ENCODE peak calls at places on chromosomes 6 and 20, in five cellular contexts. K is A549, J is lower lobe of right lung, A is psoas muscle, F is suprapubic skin. L is an unnamed sample. For H3K4me1, the result is how much of the 10 kb centered on the place peaks cover.

GRCh38 chr6:82494367-82494766 is 130.8 kb downstream of the TPBG start:
- DNase-seq in J (no peak), F (no peak), A (no peak), K (no peak), L (peak)

GRCh38 chr6:124962617-124963415 is 579 bp downstream of the RNF217 start:
- DNase-seq in K (peak), F (peak), J (peak), A (peak), L (peak)

GRCh38 chr6:111520519-111520918 is 37.5 kb upstream of the REV3L start:
- DNase-seq in K (no peak), F (no peak), J (no peak), A (no peak), L (no peak)

GRCh38 chr6:111154981-111155380 is 67.7 kb downstream of the SLC16A10 start:
- DNase-seq in J (no peak), A (no peak), K (no peak), F (no peak), L (no peak)

GRCh38 chr6:108914235-108915022 is 66.2 kb downstream of the ARMC2 start:
- DNase-seq in A (no peak), K (peak), J (no peak), F (no peak), L (peak)

GRCh38 chr6:34155471-34156300 is 9.8 kb upstream of the GRM4 start:
- DNase-seq in A (no peak), K (no peak), F (peak), J (no peak), L (no peak)

GRCh38 chr6:148700713-148701392 is 46.0 kb upstream of the UST start:
- DNase-seq in A (no peak), K (peak), J (no peak), F (no peak), L (no peak)

GRCh38 chr6:109397020-109397419 is 14.8 kb upstream of the CD164 start:
- DNase-seq in F (no peak), A (no peak), J (no peak), K (no peak), L (peak)

GRCh38 chr6:3822747-3823445 is 26.3 kb upstream of the FAM50B start:
- DNase-seq in F (no peak), K (no peak), A (no peak), J (no peak), L (no peak)

GRCh38 chr6:90204327-90204726 is 92.3 kb downstream of the BACH2 start:
- DNase-seq in K (no peak), A (no peak), F (no peak), J (no peak), L (no peak)

GRCh38 chr20:7856756-7857155 is 83.5 kb downstream of the HAO1 start:
- DNase-seq in J (no peak), K (no peak), A (no peak), F (no peak), L (no peak)

GRCh38 chr6:3813150-3813780 is 35.9 kb upstream of the FAM50B start:
- DNase-seq in K (peak), J (no peak), F (peak), A (peak), L (no peak)

GRCh38 chr6:33578588-33579011 is 1.5 kb downstream of the BAK1 start:
- DNase-seq in K (no peak), F (no peak), J (no peak), A (no peak), L (no peak)

GRCh38 chr20:21513181-21513663 is 642 bp downstream of the NKX2-2 start:
- DNase-seq in K (no peak), F (no peak), J (peak), A (no peak), L (no peak)

GRCh38 chr6:144423167-144423566 is 138.0 kb downstream of the UTRN start:
- DNase-seq in A (no peak), F (no peak), J (no peak), K (no peak), L (peak)

GRCh38 chr6:28648878-28649375 is 123.2 kb downstream of the GPX5 start:
- DNase-seq in F (no peak), A (no peak), J (no peak), K (peak), L (no peak)

GRCh38 chr6:84033523-84034451 is at the start of gene MRAP2:
- DNase-seq in J (peak), A (no peak), F (no peak), K (peak), L (peak)

GRCh38 chr6:113148576-113148975 is 708.6 kb upstream of the MARCKS start:
- DNase-seq in F (no peak), K (no peak), A (no peak), J (no peak), L (no peak)

GRCh38 chr6:97841763-97842162 is 558.7 kb upstream of the MMS22L start:
- DNase-seq in A (no peak), F (no peak), K (no peak), J (no peak), L (no peak)

GRCh38 chr6:163338671-163339405 is 75.7 kb upstream of the QKI start:
- DNase-seq in K (no peak), J (no peak), A (peak), F (no peak), L (peak)

GRCh38 chr6:17059022-17059421 is 42.8 kb upstream of the STMND1 start:
- DNase-seq in J (no peak), F (no peak), K (no peak), A (no peak), L (peak)

GRCh38 chr6:167701010-167701409 is 125.7 kb upstream of the AFDN start:
- DNase-seq in J (no peak), K (no peak), F (peak), A (no peak), L (no peak)

GRCh38 chr20:1430004-1430451 is 36.6 kb downstream of the NSFL1C start:
- DNase-seq in K (no peak), F (no peak), A (no peak), J (no peak), L (peak)

GRCh38 chr6:4903751-4904370 is 100.0 kb downstream of the RPP40 start:
- DNase-seq in A (no peak), K (no peak), F (no peak), J (no peak), L (no peak)

GRCh38 chr6:26016326-26017275 is 54.0 kb downstream of the TRIM38 start:
- DNase-seq in A (peak), J (no peak), F (no peak), K (no peak), L (no peak)

GRCh38 chr6:36855750-36856149 is 16.5 kb upstream of the CPNE5 start:
- DNase-seq in K (no peak), J (no peak), A (no peak), F (no peak), L (no peak)

GRCh38 chr6:25652007-25652515 is at the start of gene SCGN:
- DNase-seq in J (peak), A (peak), F (peak), K (peak), L (peak)

GRCh38 chr20:53517146-53517545 is 76.5 kb downstream of the ZNF217 start:
- DNase-seq in F (no peak), J (no peak), A (no peak), K (no peak), L (no peak)

GRCh38 chr20:42338274-42339172 is 720.3 kb upstream of the CHD6 start:
- DNase-seq in F (no peak), K (no peak), J (no peak), A (peak), L (no peak)

GRCh38 chr6:8749449-8749848 is 314.1 kb upstream of the SLC35B3 start:
- DNase-seq in F (no peak), A (no peak), J (no peak), K (no peak), L (no peak)

GRCh38 chr6:2222275-2222842 is 23.0 kb downstream of the GMDS start:
- DNase-seq in J (no peak), K (no peak), F (no peak), A (no peak), L (no peak)

GRCh38 chr6:41626917-41627316 is 11.4 kb upstream of the MDFI start:
- DNase-seq in A (no peak), K (no peak), J (peak), F (no peak), L (no peak)

GRCh38 chr6:5054427-5054873 is 30.7 kb upstream of the PPP1R3G start:
- DNase-seq in J (no peak), A (no peak), K (no peak), F (no peak), L (no peak)

GRCh38 chr20:34124469-34125249 is 12.6 kb upstream of the EIF2S2 start:
- DNase-seq in F (no peak), K (no peak), J (no peak), A (no peak), L (no peak)

DNA sequence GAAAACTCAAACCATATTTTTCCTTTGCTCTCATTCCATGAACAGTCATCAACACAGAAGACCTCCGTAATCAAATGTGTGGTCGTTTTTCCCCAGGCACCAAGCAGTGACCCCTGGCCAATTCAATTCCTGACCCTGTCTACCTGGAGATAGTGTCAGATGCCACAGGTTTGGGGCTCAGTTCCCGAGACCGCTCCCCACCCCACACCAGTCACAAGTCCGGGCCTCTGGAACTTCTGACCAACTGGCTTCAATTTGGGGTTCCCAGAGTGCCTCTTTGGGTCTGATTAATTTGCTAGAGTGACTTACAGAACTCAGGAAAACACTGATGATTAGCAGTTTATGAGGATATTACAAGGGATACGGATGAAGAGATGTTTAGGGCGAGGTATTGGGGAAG is 6.0 kb downstream of the IGF2R start:
- DNase-seq in F (no peak), A (no peak), J (no peak), K (no peak), L (no peak)
- H3K4me1 ChIP-seq in F (half or more), A (half or more), J (half or more), K (under half), L (half or more)

DNA sequence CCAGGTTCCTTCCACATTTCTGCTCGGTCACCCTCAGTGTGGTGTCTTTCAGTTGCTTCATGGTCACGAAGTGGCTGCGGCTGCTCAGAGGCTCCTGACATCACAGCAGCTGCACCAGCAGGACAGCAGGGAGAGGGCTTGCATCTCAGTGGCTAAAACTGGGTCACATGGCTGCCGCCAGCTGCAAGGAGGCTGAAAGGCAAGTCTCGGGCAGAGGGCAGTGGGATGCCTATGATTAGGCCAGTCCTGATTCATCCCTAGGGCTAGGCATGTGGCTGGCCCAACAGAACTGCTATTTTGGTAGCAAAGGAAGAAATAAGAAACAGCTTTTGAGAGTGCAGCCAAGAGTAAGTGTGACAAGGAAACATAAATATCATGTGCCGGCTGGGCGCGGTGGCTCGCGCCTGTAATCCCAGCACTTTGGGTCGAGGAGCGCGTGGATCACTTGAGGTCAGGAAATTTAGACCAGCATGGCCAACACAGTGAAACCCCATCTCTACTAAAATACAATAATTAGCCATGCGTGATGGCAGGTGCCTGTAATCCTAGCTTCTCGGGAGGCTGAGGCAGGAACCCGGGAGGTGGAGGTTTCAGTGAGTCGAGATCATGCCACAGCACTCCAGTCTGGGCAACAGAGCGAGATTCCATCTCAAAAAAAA is 46.6 kb downstream of the RBM38 start:
- DNase-seq in F (no peak), A (peak), J (no peak), K (no peak), L (no peak)
- H3K4me1 ChIP-seq in F (half or more), A (half or more), J (half or more), K (under half), L (half or more)

DNA sequence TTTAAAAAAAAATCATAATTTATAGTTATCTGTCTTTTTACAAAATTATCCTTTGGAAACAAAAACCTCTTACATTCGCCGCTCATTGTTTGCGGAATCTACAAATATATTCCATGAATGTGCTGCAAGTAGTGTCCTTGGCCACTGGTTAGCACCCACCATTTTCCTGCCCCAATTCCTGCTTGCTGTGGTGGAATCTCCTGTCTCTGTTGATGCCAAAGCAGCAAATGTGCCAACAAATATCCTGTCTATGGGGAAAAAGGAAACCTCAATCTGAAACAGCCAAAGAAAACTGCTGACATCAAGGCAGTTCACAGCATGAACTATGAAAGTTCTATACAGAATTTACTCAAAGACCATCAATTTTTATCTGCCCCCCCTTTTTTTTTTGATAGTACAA is 603.6 kb downstream of the COL12A1 start:
- DNase-seq in K (no peak), A (no peak), F (no peak), J (no peak), L (no peak)
- H3K4me1 ChIP-seq in K (under half), A (under half), F (under half), J (under half), L (under half)

GRCh38 chr6:118860880-118861279 is 33.1 kb upstream of the ASF1A start:
- DNase-seq in A (peak), F (no peak), K (no peak), J (no peak), L (no peak)
- H3K4me1 ChIP-seq in A (under half), F (under half), K (under half), J (under half), L (under half)

GRCh38 chr20:39799366-39799965 is 837.3 kb downstream of the DHX35 start:
- DNase-seq in J (no peak), A (no peak), F (no peak), K (no peak), L (no peak)
- H3K4me1 ChIP-seq in J (under half), A (under half), F (under half), K (under half), L (under half)

GRCh38 chr6:149857541-149857940 is 6.6 kb downstream of the LRP11 start:
- DNase-seq in A (no peak), K (no peak), J (no peak), F (no peak), L (no peak)
- H3K4me1 ChIP-seq in A (under half), K (half or more), J (under half), F (half or more), L (under half)

GRCh38 chr20:399182-399707 is 8.9 kb upstream of the RBCK1 start:
- DNase-seq in K (no peak), F (no peak), J (no peak), A (no peak), L (no peak)
- H3K4me1 ChIP-seq in K (half or more), F (under half), J (under half), A (under half), L (under half)

GRCh38 chr6:166335378-166336366 is 6.7 kb downstream of the SFT2D1 start:
- DNase-seq in J (no peak), K (no peak), F (no peak), A (no peak), L (no peak)
- H3K4me1 ChIP-seq in J (under half), K (under half), F (under half), A (under half), L (under half)

DNA sequence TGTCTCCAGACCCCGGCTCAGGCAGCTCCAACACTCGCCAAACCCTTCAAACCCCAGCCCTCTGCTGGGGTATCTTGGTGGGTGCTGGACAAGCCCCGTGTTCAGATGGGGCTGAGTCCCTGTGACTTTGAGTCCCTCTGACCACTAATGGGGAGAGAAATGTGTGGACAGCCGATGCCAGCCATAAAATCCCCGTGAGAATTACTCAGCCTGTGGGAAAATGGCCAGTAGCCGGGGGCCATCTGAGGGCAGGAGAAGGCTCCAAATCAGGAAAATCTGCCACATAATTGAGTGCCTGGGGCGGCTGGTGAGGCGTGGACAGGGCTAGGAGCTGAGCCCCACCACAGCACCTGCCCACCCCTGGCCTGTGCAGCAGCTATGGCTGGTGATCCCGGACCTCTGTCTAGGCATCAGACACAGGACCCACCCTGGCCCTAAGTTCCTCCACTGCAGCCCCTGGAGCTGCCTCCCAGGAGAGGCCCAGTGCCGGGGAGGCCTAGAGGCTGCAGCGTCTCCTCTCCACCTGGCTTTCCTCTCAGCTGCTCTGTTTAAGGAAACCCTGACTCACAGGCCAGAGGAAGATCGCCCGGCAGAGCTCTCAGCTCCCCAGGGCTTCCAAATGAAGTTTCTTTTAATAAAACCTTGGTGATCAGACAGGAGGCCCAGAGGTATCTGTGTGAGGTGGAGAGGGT is 53.7 kb upstream of the SLCO4A1 start:
- DNase-seq in A (no peak), F (no peak), K (no peak), J (no peak), L (no peak)
- H3K4me1 ChIP-seq in A (under half), F (under half), K (under half), J (under half), L (under half)

DNA sequence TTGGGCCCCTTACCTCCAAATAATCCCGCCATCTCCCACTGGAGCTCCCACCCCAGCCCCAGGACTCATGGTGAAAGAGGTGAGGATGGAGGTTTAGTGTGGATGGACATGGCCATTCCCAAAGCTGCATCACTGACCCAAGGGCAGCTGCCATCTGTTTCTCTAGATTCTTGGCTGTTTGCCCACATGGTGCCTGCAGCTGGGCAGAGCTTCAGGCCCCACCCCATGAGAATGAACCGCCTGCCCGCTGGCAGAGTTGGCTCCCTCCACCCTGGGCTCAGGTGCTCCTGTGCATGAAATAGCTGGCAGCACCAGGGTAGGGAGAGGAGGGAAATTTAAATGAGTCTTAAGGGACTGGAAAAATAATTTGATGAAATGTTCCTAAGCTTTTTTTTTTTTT is 17.4 kb downstream of the SCML4 start:
- DNase-seq in K (no peak), J (no peak), A (no peak), F (no peak), L (no peak)
- H3K4me1 ChIP-seq in K (under half), J (under half), A (under half), F (under half), L (under half)

L was measured in cardiac muscle cell.